ENCODE peak calls at places on chromosome 18, in five cellular contexts. Z is cardiac muscle cell; L is BE2C; F is IMR-90; D is CD8-positive, alpha-beta T cell. H is an unnamed sample.
A peak's percentile ranks its signal among the peaks of the same experiment; 100 is the strongest.

GRCh38 chr18:42578781-42579180 is 536.7 kb downstream of the RIT2 start:
- DNase-seq in D (no peak), L (no peak), Z (no peak), F (no peak), H (no peak)

GRCh38 chr18:67081866-67082265 is 434.7 kb downstream of the DSEL start:
- DNase-seq in F (no peak), L (no peak), Z (no peak), D (no peak), H (no peak)

GRCh38 chr18:11668441-11669169 is 20.5 kb upstream of the GNAL start:
- DNase-seq in D (no peak), L (no peak), Z (no peak), F (no peak), H (no peak)

GRCh38 chr18:79601234-79601633 is 78.4 kb upstream of the CTDP1 start:
- DNase-seq in Z (no peak), D (no peak), F (no peak), L (no peak), H (no peak)

GRCh38 chr18:11283531-11284071 is 134.2 kb upstream of the PIEZO2 start:
- DNase-seq in F (no peak), L (no peak), D (no peak), Z (no peak), H (no peak)

GRCh38 chr18:34913837-34914755 is 127.1 kb upstream of the MAPRE2 start:
- DNase-seq in F (peak; percentile 72), D (no peak), Z (no peak), L (no peak), H (peak; percentile 60)

GRCh38 chr18:7158201-7158600 is 40.6 kb upstream of the LAMA1 start:
- DNase-seq in F (peak; percentile 79), Z (no peak), D (no peak), L (no peak), H (peak; percentile 74)

GRCh38 chr18:57353940-57354461 is 1.6 kb downstream of the ST8SIA3 start:
- DNase-seq in F (peak; percentile 17), D (no peak), L (peak; percentile 54), Z (peak; percentile 90), H (no peak)

GRCh38 chr18:55280515-55280914 is 307.5 kb downstream of the TCF4 start:
- DNase-seq in D (no peak), Z (no peak), F (peak; percentile 42), L (no peak), H (no peak)

GRCh38 chr18:23805898-23806297 is 116.6 kb downstream of the LAMA3 start:
- DNase-seq in Z (no peak), F (peak; percentile 64), D (no peak), L (no peak), H (no peak)

GRCh38 chr18:13420969-13421686 is 202.6 kb downstream of the LDLRAD4 start:
- DNase-seq in F (no peak), L (no peak), Z (no peak), D (no peak), H (no peak)

GRCh38 chr18:74116628-74117554 is 30.7 kb downstream of the FBXO15 start:
- DNase-seq in Z (peak; percentile 65), D (no peak), L (no peak), F (peak; percentile 65), H (no peak)

GRCh38 chr18:26771524-26771923 is 94.0 kb downstream of the AQP4 start:
- DNase-seq in Z (peak; percentile 42), D (no peak), F (no peak), L (peak; percentile 7), H (peak; percentile 11)

GRCh38 chr18:2515908-2516625 is 55.2 kb downstream of the METTL4 start:
- DNase-seq in Z (no peak), D (no peak), L (no peak), F (peak; percentile 95), H (peak; percentile 85)

GRCh38 chr18:8849696-8850095 is 144.3 kb downstream of the MTCL1 start:
- DNase-seq in F (peak; percentile 57), Z (no peak), D (no peak), L (no peak), H (no peak)

GRCh38 chr18:31206787-31207381 is 44.2 kb upstream of the DSC1 start:
- DNase-seq in Z (no peak), L (peak; percentile 7), F (peak; percentile 23), D (no peak), H (peak; percentile 76)

GRCh38 chr18:13934058-13934457 is 18.7 kb upstream of the MC2R start:
- DNase-seq in Z (no peak), L (no peak), D (no peak), F (no peak), H (no peak)

GRCh38 chr18:59606193-59607175 is 90.7 kb downstream of the CCBE1 start:
- DNase-seq in D (no peak), F (peak; percentile 89), Z (no peak), L (no peak), H (peak; percentile 96)

GRCh38 chr18:79510046-79510685 is 114.4 kb downstream of the NFATC1 start:
- DNase-seq in L (no peak), F (no peak), Z (no peak), D (no peak), H (no peak)

GRCh38 chr18:31302991-31303390 is 15.0 kb upstream of the DSG1 start:
- DNase-seq in Z (no peak), F (peak; percentile 8), L (no peak), D (no peak), H (no peak)

DNA sequence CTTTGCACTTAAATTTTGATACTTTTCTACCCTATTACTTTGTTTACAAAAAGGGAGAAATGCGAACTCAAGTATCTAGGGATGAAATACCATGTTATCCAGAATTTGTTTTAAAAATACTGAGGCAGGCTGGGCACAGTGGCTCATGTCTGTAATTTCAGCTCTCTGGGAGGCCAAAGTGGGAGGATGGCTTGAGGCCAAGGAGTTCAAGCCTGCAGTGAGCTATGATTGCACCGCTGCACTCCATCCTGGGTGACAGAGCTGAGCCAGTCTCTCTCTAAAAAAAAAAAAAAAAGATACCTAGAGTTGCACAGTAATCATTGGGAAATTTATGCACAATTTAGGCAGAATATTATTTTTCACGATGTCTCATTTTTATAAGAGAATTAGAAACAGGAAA is 12.4 kb upstream of the VAPA start:
- DNase-seq in F (no peak), Z (no peak), D (no peak), L (no peak), H (no peak)
- H3K4me1 ChIP-seq in F (no peaks in the 10 kb centered on the region), Z (no peaks in the 10 kb centered on the region), D (no peaks in the 10 kb centered on the region), L (peaks cover 6% of the 10 kb centered on the region), H (peaks cover 4% of the 10 kb centered on the region)

GRCh38 chr18:76880026-76880425 is 57.7 kb downstream of the ZNF236 start:
- DNase-seq in D (no peak), F (no peak), L (no peak), Z (peak; percentile 37), H (no peak)
- H3K36me3 ChIP-seq in D (peaks cover 30% of the 10 kb centered on the region), F (peaks cover 26% of the 10 kb centered on the region), L (no peaks in the 10 kb centered on the region), Z (peaks cover 29% of the 10 kb centered on the region), H (peaks cover 46% of the 10 kb centered on the region)

DNA sequence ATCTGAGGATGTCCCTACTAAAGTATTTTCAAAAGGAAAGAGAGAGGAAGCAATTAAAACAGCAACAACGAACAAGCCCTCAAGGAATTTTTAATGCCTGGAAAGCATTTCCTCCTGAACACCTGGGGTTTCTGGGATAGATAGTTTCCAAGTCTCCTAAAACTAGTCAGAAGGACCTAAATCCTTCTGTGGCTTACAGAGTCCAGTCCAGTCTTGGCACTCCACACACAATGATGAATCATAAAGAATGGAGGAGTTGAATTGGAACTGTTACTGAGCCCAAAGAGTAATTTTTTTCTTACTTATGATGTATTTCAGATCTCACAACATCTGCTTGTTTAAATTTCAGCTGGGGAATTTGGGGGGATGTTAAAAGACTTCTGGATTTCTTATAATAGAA is 144.6 kb upstream of the SETBP1 start:
- DNase-seq in L (no peak), F (peak; percentile 13), Z (no peak), D (no peak), H (peak; percentile 19)
- H3K4me1 ChIP-seq in L (no peaks in the 10 kb centered on the region), F (no peaks in the 10 kb centered on the region), Z (peaks cover 3% of the 10 kb centered on the region), D (no peaks in the 10 kb centered on the region), H (peaks cover 26% of the 10 kb centered on the region)

GRCh38 chr18:49023281-49023937 is 72.6 kb upstream of the SMAD7 start:
- DNase-seq in Z (no peak), F (no peak), L (no peak), D (no peak), H (no peak)
- H3K36me3 ChIP-seq in Z (no peaks in the 10 kb centered on the region), F (no peaks in the 10 kb centered on the region), L (no peaks in the 10 kb centered on the region), D (no peaks in the 10 kb centered on the region), H (no peaks in the 10 kb centered on the region)